ENCODE peak calls at places on chromosomes 6 and 20, in four cellular contexts. N is HepG2, P is GM12878, X is K562. A is an unnamed sample.

GRCh38 chr6:159097256-159097655 is 52.5 kb upstream of the TAGAP start:
- DNase-seq in N (no peak), P (no peak), X (no peak), A (no peak)

GRCh38 chr6:53752856-53753255 is 41.9 kb upstream of the LRRC1 start:
- DNase-seq in N (no peak), P (no peak), X (no peak), A (no peak)

GRCh38 chr6:168152306-168152963 is 73.4 kb upstream of the FRMD1 start:
- DNase-seq in N (no peak), P (no peak), X (no peak), A (no peak)

GRCh38 chr6:169921227-169921626 is 169.8 kb downstream of the ERMARD start:
- DNase-seq in N (no peak), P (no peak), X (peak), A (no peak)

GRCh38 chr6:17173071-17173470 is 71.2 kb downstream of the STMND1 start:
- DNase-seq in N (no peak), P (no peak), X (no peak), A (no peak)

GRCh38 chr6:27096834-27097511 is 150.5 kb upstream of the PRSS16 start:
- DNase-seq in N (no peak), P (no peak), X (peak), A (peak)

GRCh38 chr6:37897321-37897720 is 77.8 kb downstream of the ZFAND3 start:
- DNase-seq in N (no peak), P (no peak), X (peak), A (no peak)

GRCh38 chr6:20211037-20211940 is 980 bp downstream of the MBOAT1 start:
- DNase-seq in N (no peak), P (no peak), X (no peak), A (peak)

GRCh38 chr20:59850018-59850641 is 83.3 kb downstream of the SYCP2 start:
- DNase-seq in N (peak), P (peak), X (peak), A (no peak)

GRCh38 chr20:43564993-43565757 is 6.3 kb downstream of the SGK2 start:
- DNase-seq in N (no peak), P (no peak), X (no peak), A (no peak)

GRCh38 chr6:163958646-163959045 is 544.1 kb downstream of the QKI start:
- DNase-seq in N (no peak), P (no peak), X (no peak), A (no peak)

DNA sequence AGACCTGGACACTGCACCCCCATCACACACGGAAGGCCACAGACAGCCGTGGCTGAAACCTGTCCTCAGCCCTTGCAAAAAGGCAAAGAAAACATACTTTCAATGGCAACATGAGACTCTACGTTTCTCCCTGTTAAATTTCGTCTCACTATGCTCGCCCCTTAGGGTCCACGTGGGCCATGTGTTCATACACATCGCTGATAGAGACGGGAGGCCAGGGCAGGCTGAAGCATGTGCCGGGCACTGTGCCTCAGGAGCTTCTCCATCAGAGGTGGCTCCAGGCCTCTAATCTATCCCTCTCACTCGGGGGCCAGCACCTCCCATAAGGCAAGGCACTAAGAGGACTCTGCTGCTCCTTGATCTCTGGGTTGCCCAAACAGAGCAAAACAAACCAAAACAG is 17.5 kb downstream of the PXDC1 start:
- DNase-seq in N (no peak), P (no peak), X (no peak), A (no peak)
- TF ChIP-seq CREM in N (no peak), P (no peak), X (no peak), A (no peak)

GRCh38 chr6:131250121-131250520 is 114.9 kb downstream of the AKAP7 start:
- DNase-seq in N (no peak), P (peak), X (no peak), A (peak)
- TF ChIP-seq CREM in N (no peak), P (no peak), X (no peak), A (no peak)

DNA sequence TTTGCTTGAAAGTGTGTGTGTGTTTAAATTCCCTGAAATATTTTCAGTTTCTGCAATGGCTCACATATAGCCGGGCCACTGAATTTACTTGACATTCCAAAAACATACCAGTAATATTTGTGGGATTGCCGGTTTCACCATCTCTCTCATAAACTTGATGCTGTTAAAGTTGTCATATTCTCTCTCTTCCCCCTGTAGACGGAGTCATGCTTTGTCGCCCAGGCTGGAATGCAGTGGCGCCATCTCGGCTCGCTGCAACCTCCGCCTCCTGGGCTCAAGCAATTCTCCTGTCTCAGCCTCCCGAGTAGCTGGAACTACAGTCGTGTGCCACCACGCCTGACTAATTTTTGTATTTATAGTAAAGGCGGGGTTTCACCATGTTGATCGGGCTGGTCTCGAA is 122.2 kb downstream of the TIAM2 start:
- DNase-seq in N (no peak), P (no peak), X (no peak), A (no peak)
- TF ChIP-seq CREM in N (no peak), P (no peak), X (no peak), A (no peak)

GRCh38 chr6:4139272-4139671 is 3.9 kb upstream of the ECI2 start:
- DNase-seq in N (no peak), P (no peak), X (no peak), A (no peak)
- TF ChIP-seq CREM in N (no peak), P (no peak), X (no peak), A (no peak)

DNA sequence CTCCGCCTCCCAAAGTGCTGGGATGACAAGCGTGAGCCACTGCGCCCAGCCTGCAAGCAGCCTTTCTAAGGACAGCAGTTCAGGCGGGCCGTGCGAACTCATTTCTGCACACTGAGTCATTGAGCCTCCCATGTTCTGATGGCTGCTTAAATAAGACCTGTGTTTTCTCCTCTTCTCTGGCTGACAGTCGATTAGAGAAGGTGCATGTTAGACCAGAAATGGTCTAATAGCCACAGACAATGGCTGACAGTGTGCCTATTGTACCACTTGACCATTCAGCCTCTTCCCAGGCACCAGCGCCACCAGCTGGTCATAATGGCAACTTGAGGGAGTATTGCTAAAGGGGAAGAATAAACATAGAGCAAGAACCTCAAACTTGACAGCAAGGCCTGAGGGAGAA is 6.2 kb downstream of the CST11 start:
- DNase-seq in N (peak), P (peak), X (peak), A (peak)
- TF ChIP-seq CREM in N (no peak), P (no peak), X (no peak), A (no peak)